ENCODE peak calls at places on chromosomes 7 and 10, in ten cellular contexts. T is Jurkat, Clone E6-1; L is hepatocyte; I is AG04449; M is breast epithelium; Z is cardiac muscle cell; F is astrocyte of the spinal cord; J is astrocyte; X is foreskin fibroblast; Q is A549. H is an unnamed sample.

GRCh38 chr10:75403144-75404022 is 1.8 kb upstream of the ZNF503 start:
- DNase-seq in T (no peak), L (peak; percentile 77), I (no peak), M (peak; percentile 55), Z (peak; percentile 74), F (peak; percentile 30), J (no peak), X (peak; percentile 55), Q (peak; percentile 42), H (no peak)

GRCh38 chr7:37604078-37604477 is 79.5 kb upstream of the GPR141 start:
- DNase-seq in T (no peak), L (no peak), I (no peak), M (no peak), Z (no peak), F (no peak), J (no peak), X (no peak), Q (no peak), H (no peak)

GRCh38 chr7:32462966-32463365 is 27.2 kb downstream of the LSM5 start:
- DNase-seq in T (no peak), L (no peak), I (no peak), M (no peak), Z (no peak), F (no peak), J (no peak), X (no peak), Q (no peak), H (no peak)

GRCh38 chr7:4882169-4882741 is 1.3 kb downstream of the RADIL start:
- DNase-seq in T (no peak), L (peak; percentile 55), I (no peak), M (peak; percentile 59), Z (peak; percentile 78), F (peak; percentile 69), J (peak; percentile 41), X (peak; percentile 95), Q (no peak), H (no peak)

GRCh38 chr10:12769326-12770044 is 232.0 kb downstream of the CCDC3 start:
- DNase-seq in T (no peak), L (no peak), I (no peak), M (no peak), Z (no peak), F (no peak), J (no peak), X (no peak), Q (no peak), H (no peak)

GRCh38 chr10:126126856-126127255 is 230.5 kb downstream of the FANK1 start:
- DNase-seq in T (no peak), L (no peak), I (no peak), M (no peak), Z (no peak), F (no peak), J (no peak), X (no peak), Q (no peak), H (no peak)

GRCh38 chr7:29253225-29253624 is 58.6 kb downstream of the CHN2 start:
- DNase-seq in T (no peak), L (no peak), I (no peak), M (no peak), Z (no peak), F (no peak), J (no peak), X (no peak), Q (no peak), H (no peak)

GRCh38 chr7:137417464-137417863 is 73.9 kb upstream of the PTN start:
- DNase-seq in T (no peak), L (no peak), I (no peak), M (no peak), Z (no peak), F (no peak), J (no peak), X (peak; percentile 38), Q (no peak), H (no peak)

GRCh38 chr10:27153325-27153724 is 859 bp downstream of the YME1L1 start:
- DNase-seq in T (no peak), L (no peak), I (no peak), M (no peak), Z (no peak), F (no peak), J (no peak), X (no peak), Q (no peak), H (no peak)

GRCh38 chr10:27153855-27154198 is 357 bp downstream of the YME1L1 start:
- DNase-seq in T (no peak), L (no peak), I (no peak), M (no peak), Z (peak; percentile 34), F (no peak), J (peak; percentile 22), X (peak; percentile 22), Q (peak; percentile 15), H (no peak)

GRCh38 chr10:27155073-27155754 is at the start of gene MASTL:
- DNase-seq in T (peak; percentile 85), L (peak; percentile 97), I (peak; percentile 74), M (peak; percentile 90), Z (peak; percentile 90), F (peak; percentile 96), J (peak; percentile 89), X (peak; percentile 98), Q (peak; percentile 94), H (peak; percentile 64)

GRCh38 chr10:27158421-27158820 is 3.3 kb downstream of the MASTL start:
- DNase-seq in T (no peak), L (no peak), I (no peak), M (no peak), Z (no peak), F (no peak), J (peak; percentile 2), X (peak; percentile 19), Q (peak; percentile 63), H (no peak)

DNA sequence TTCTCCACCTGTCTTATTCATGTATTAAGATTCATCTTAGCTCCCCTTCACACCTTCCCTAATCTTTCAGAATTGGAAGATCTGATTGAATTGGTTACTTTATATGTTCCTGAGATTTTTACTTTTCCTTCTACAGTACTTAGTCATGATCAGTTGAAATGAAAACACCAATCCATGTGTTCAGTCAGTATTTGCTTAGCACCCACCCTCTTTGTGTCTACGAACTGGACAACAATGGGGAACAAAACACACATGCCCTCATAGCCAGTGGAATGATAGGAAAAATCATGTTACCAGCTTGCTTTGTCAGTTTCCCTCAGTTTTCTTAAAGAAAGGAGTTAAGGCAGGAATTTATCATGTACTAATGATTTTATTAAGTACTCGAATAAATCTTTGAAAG is 2.0 kb downstream of the MASTL start:
- DNase-seq in T (no peak), L (no peak), I (no peak), M (no peak), Z (no peak), F (peak; percentile 5), J (no peak), X (peak; percentile 6), Q (peak; percentile 8), H (no peak)
- H3K4me3 ChIP-seq in T (no peak overlapping the region), L (no peak overlapping the region), I (no peak overlapping the region), M (no peak overlapping the region), Z (no peak overlapping the region), F (no peak overlapping the region), J (peak overlapping the region; percentile 5), X (no peak overlapping the region), Q (peak overlapping the region; percentile 68), H (no peak overlapping the region)

GRCh38 chr10:133276100-133276434 is 601 bp downstream of the ADAM8 start:
- DNase-seq in T (no peak), L (no peak), I (no peak), M (no peak), Z (no peak), F (no peak), J (no peak), X (no peak), Q (no peak), H (no peak)

GRCh38 chr10:133277277-133277992 is 767 bp upstream of the ADAM8 start:
- DNase-seq in T (no peak), L (no peak), I (no peak), M (no peak), Z (no peak), F (no peak), J (no peak), X (no peak), Q (no peak), H (no peak)

GRCh38 chr10:133276435-133277201 is at the start of gene ADAM8:
- DNase-seq in T (no peak), L (peak; percentile 64), I (no peak), M (no peak), Z (peak; percentile 64), F (no peak), J (no peak), X (peak; percentile 67), Q (no peak), H (no peak)

GRCh38 chr10:133274751-133275682 is 1.7 kb downstream of the ADAM8 start:
- DNase-seq in T (peak; percentile 41), L (peak; percentile 42), I (no peak), M (no peak), Z (peak; percentile 44), F (no peak), J (no peak), X (peak; percentile 16), Q (no peak), H (no peak)

DNA sequence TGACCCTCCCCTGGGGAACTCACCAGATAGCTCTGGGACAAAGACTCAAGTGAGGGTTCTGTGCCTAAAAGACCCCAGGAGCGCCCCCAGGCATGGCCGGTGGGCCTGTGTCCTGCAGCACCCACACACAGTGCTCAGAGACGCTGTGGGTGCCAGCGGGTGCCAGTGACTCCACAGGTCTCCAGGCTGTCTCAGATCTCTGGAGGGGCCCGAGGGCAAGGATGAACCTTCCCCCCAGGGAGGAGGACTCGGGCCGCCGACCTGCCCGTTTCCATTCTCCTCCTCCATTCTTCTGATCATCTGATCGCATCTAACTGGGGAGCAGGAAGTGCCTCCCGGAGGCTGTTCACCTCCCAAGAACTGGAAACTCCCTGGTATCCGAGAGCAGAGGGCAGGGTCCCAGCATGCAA is 980 bp downstream of the ADAM8 start:
- DNase-seq in T (no peak), L (no peak), I (no peak), M (no peak), Z (no peak), F (no peak), J (no peak), X (peak; percentile 28), Q (no peak), H (no peak)
- H3K4me3 ChIP-seq in T (no peak overlapping the region), L (no peak overlapping the region), I (no peak overlapping the region), M (peak overlapping the region; percentile 7), Z (no peak overlapping the region), F (no peak overlapping the region), J (no peak overlapping the region), X (no peak overlapping the region), Q (no peak overlapping the region), H (no peak overlapping the region)

GRCh38 chr7:1537631-1538412 is 7.3 kb downstream of the MAFK start:
- DNase-seq in T (no peak), L (peak; percentile 90), I (peak; percentile 76), M (peak; percentile 90), Z (peak; percentile 29), F (peak; percentile 96), J (peak; percentile 92), X (peak; percentile 91), Q (peak; percentile 93), H (no peak)

GRCh38 chr7:1540391-1541271 is 10.1 kb downstream of the MAFK start:
- DNase-seq in T (no peak), L (no peak), I (no peak), M (no peak), Z (no peak), F (no peak), J (no peak), X (no peak), Q (peak; percentile 40), H (no peak)

GRCh38 chr7:1539346-1540321 is 9.1 kb downstream of the MAFK start:
- DNase-seq in T (no peak), L (peak; percentile 47), I (no peak), M (no peak), Z (no peak), F (peak; percentile 42), J (peak; percentile 62), X (peak; percentile 35), Q (peak; percentile 63), H (no peak)

GRCh38 chr7:1536768-1537630 is 6.5 kb downstream of the MAFK start:
- DNase-seq in T (no peak), L (peak; percentile 99), I (peak; percentile 93), M (peak; percentile 98), Z (peak; percentile 94), F (peak; percentile 99), J (peak; percentile 97), X (peak; percentile 99), Q (peak; percentile 98), H (no peak)

GRCh38 chr7:1538544-1539345 is 8.2 kb downstream of the MAFK start:
- DNase-seq in T (no peak), L (peak; percentile 10), I (no peak), M (no peak), Z (no peak), F (no peak), J (no peak), X (no peak), Q (peak; percentile 47), H (no peak)
- H3K4me3 ChIP-seq in T (no peak overlapping the region), L (no peak overlapping the region), I (peak overlapping the region; percentile 39), M (peak overlapping the region; percentile 43), Z (no peak overlapping the region), F (peak overlapping the region; percentile 40), J (peak overlapping the region; percentile 60), X (peak overlapping the region; percentile 45), Q (peak overlapping the region; percentile 98), H (no peak overlapping the region)

GRCh38 chr7:21943436-21943835 is 2.3 kb downstream of the CDCA7L start:
- DNase-seq in T (no peak), L (no peak), I (no peak), M (no peak), Z (no peak), F (no peak), J (no peak), X (no peak), Q (no peak), H (no peak)
- H3K4me3 ChIP-seq in T (no peak overlapping the region), L (no peak overlapping the region), I (no peak overlapping the region), M (no peak overlapping the region), Z (no peak overlapping the region), F (no peak overlapping the region), J (no peak overlapping the region), X (no peak overlapping the region), Q (no peak overlapping the region), H (no peak overlapping the region)

H was measured in epithelial cell of proximal tubule.